ENCODE peak calls at places on chromosomes 3 and 15, in eight cellular contexts. One of them, this sample, is unnamed.

GRCh38 chr3:101633186-101633585 is 43.7 kb downstream of the ZBTB11 start:
- DNase-seq in A549: no peak
- DNase-seq in body of pancreas: no peak
- DNase-seq in IMR-90: no peak
- DNase-seq in transverse colon: no peak
- DNase-seq in uterus: no peak
- DNase-seq in NB4: no peak
- DNase-seq in breast epithelium: no peak
- DNase-seq in this sample: no peak

GRCh38 chr15:60228096-60228495 is 169.7 kb downstream of the ANXA2 start:
- DNase-seq in A549: no peak
- DNase-seq in body of pancreas: no peak
- DNase-seq in breast epithelium: no peak
- DNase-seq in IMR-90: no peak
- DNase-seq in uterus: no peak
- DNase-seq in transverse colon: no peak
- DNase-seq in NB4: no peak
- DNase-seq in this sample: no peak

GRCh38 chr15:90482124-90483011 is 47.4 kb upstream of the CRTC3 start:
- DNase-seq in body of pancreas: peak
- DNase-seq in breast epithelium: no peak
- DNase-seq in A549: peak
- DNase-seq in uterus: peak
- DNase-seq in IMR-90: peak
- DNase-seq in NB4: peak
- DNase-seq in transverse colon: peak
- DNase-seq in this sample: peak

GRCh38 chr15:85692873-85693272 is 101.9 kb downstream of the KLHL25 start:
- DNase-seq in breast epithelium: no peak
- DNase-seq in IMR-90: no peak
- DNase-seq in body of pancreas: no peak
- DNase-seq in NB4: no peak
- DNase-seq in transverse colon: peak
- DNase-seq in A549: no peak
- DNase-seq in uterus: no peak
- DNase-seq in this sample: no peak

GRCh38 chr15:98226578-98226977 is 266.1 kb downstream of the ARRDC4 start:
- DNase-seq in A549: no peak
- DNase-seq in NB4: no peak
- DNase-seq in transverse colon: no peak
- DNase-seq in body of pancreas: no peak
- DNase-seq in IMR-90: no peak
- DNase-seq in uterus: no peak
- DNase-seq in breast epithelium: no peak
- DNase-seq in this sample: no peak

GRCh38 chr3:168248383-168249047 is 152.8 kb upstream of the GOLIM4 start:
- DNase-seq in transverse colon: no peak
- DNase-seq in A549: peak
- DNase-seq in uterus: no peak
- DNase-seq in NB4: no peak
- DNase-seq in breast epithelium: no peak
- DNase-seq in IMR-90: peak
- DNase-seq in body of pancreas: peak
- DNase-seq in this sample: no peak

GRCh38 chr3:51929420-51930003 is 12.2 kb downstream of the RRP9 start:
- DNase-seq in breast epithelium: no peak
- DNase-seq in uterus: no peak
- DNase-seq in NB4: peak
- DNase-seq in body of pancreas: no peak
- DNase-seq in IMR-90: no peak
- DNase-seq in A549: no peak
- DNase-seq in transverse colon: no peak
- DNase-seq in this sample: no peak

GRCh38 chr15:92098869-92099268 is 245.4 kb downstream of the SLCO3A1 start:
- DNase-seq in A549: no peak
- DNase-seq in NB4: no peak
- DNase-seq in transverse colon: no peak
- DNase-seq in breast epithelium: no peak
- DNase-seq in IMR-90: no peak
- DNase-seq in uterus: no peak
- DNase-seq in body of pancreas: no peak
- DNase-seq in this sample: no peak

GRCh38 chr3:103388214-103388613 is 953.4 kb downstream of the ZPLD1 start:
- DNase-seq in NB4: no peak
- DNase-seq in body of pancreas: no peak
- DNase-seq in A549: no peak
- DNase-seq in IMR-90: peak
- DNase-seq in transverse colon: no peak
- DNase-seq in uterus: no peak
- DNase-seq in breast epithelium: no peak
- DNase-seq in this sample: no peak

GRCh38 chr15:72281713-72282112 is 9.4 kb upstream of the PARP6 start:
- DNase-seq in A549: no peak
- DNase-seq in NB4: no peak
- DNase-seq in body of pancreas: no peak
- DNase-seq in breast epithelium: no peak
- DNase-seq in transverse colon: no peak
- DNase-seq in uterus: no peak
- DNase-seq in IMR-90: no peak
- DNase-seq in this sample: no peak

GRCh38 chr3:105304487-105304886 is 62.2 kb upstream of the ALCAM start:
- DNase-seq in uterus: no peak
- DNase-seq in NB4: no peak
- DNase-seq in body of pancreas: no peak
- DNase-seq in IMR-90: peak
- DNase-seq in A549: no peak
- DNase-seq in breast epithelium: no peak
- DNase-seq in transverse colon: no peak
- DNase-seq in this sample: no peak

GRCh38 chr15:29978411-29979382 is 104.1 kb upstream of the GOLGA8J start:
- DNase-seq in breast epithelium: no peak
- DNase-seq in NB4: no peak
- DNase-seq in transverse colon: no peak
- DNase-seq in uterus: no peak
- DNase-seq in A549: no peak
- DNase-seq in IMR-90: no peak
- DNase-seq in body of pancreas: no peak
- DNase-seq in this sample: no peak
- H3K4me3 ChIP-seq in breast epithelium: no peak
- H3K4me3 ChIP-seq in NB4: no peak
- H3K4me3 ChIP-seq in transverse colon: no peak
- H3K4me3 ChIP-seq in uterus: no peak
- H3K4me3 ChIP-seq in A549: no peak
- H3K4me3 ChIP-seq in IMR-90: no peak
- H3K4me3 ChIP-seq in body of pancreas: no peak
- H3K4me3 ChIP-seq in this sample: no peak

DNA sequence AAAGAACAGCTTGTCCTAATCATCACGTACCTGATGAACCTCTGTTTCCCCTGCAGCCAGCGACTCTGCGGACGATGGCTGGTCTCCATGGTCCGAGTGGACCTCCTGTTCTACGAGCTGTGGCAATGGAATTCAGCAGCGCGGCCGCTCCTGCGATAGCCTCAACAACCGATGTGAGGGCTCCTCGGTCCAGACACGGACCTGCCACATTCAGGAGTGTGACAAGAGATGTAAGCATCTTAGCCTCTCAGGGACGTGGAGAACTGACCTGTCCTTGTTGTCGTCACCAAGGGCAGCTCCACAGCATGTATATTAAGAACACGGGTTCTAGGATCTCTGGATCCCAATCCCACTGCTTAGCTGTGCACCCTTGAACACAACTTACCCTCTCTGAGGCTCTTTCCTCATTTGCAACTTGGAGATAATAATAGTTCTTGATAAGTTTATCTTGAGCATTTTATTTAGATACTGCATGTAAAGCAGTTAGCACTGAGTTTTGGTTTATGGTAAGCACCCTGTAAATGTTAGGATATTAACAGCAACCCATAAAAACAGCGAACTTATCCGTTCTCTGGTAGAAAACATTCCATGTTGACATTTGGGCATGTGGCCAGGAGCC is 6.5 kb downstream of the THBS1 start:
- DNase-seq in body of pancreas: no peak
- DNase-seq in NB4: no peak
- DNase-seq in IMR-90: peak
- DNase-seq in A549: no peak
- DNase-seq in transverse colon: peak
- DNase-seq in breast epithelium: no peak
- DNase-seq in uterus: no peak
- DNase-seq in this sample: no peak
- TF ChIP-seq POLR2A in body of pancreas: no peak
- TF ChIP-seq POLR2A in NB4: no peak
- TF ChIP-seq POLR2A in IMR-90: peak
- TF ChIP-seq POLR2A in A549: no peak
- TF ChIP-seq POLR2A in transverse colon: no peak
- TF ChIP-seq POLR2A in breast epithelium: no peak
- TF ChIP-seq POLR2A in uterus: no peak
- TF ChIP-seq POLR2A in this sample: no peak

GRCh38 chr3:12948371-12948770 is 107.0 kb upstream of the RPL32 start:
- DNase-seq in A549: no peak
- DNase-seq in IMR-90: peak
- DNase-seq in breast epithelium: no peak
- DNase-seq in uterus: no peak
- DNase-seq in NB4: no peak
- DNase-seq in body of pancreas: no peak
- DNase-seq in transverse colon: no peak
- DNase-seq in this sample: no peak

GRCh38 chr3:12948891-12949711 is 107.7 kb upstream of the RPL32 start:
- DNase-seq in body of pancreas: no peak
- DNase-seq in A549: no peak
- DNase-seq in transverse colon: peak
- DNase-seq in breast epithelium: no peak
- DNase-seq in uterus: no peak
- DNase-seq in IMR-90: peak
- DNase-seq in NB4: peak
- DNase-seq in this sample: no peak

GRCh38 chr3:12946134-12946533 is 104.8 kb upstream of the RPL32 start:
- DNase-seq in body of pancreas: no peak
- DNase-seq in A549: no peak
- DNase-seq in transverse colon: no peak
- DNase-seq in breast epithelium: no peak
- DNase-seq in uterus: no peak
- DNase-seq in IMR-90: no peak
- DNase-seq in NB4: no peak
- DNase-seq in this sample: no peak

GRCh38 chr3:12946661-12947316 is 105.4 kb upstream of the RPL32 start:
- DNase-seq in A549: no peak
- DNase-seq in IMR-90: no peak
- DNase-seq in NB4: no peak
- DNase-seq in uterus: no peak
- DNase-seq in transverse colon: no peak
- DNase-seq in body of pancreas: no peak
- DNase-seq in breast epithelium: no peak
- DNase-seq in this sample: no peak

GRCh38 chr3:12947504-12948369 is 106.4 kb upstream of the RPL32 start:
- DNase-seq in body of pancreas: no peak
- DNase-seq in breast epithelium: no peak
- DNase-seq in IMR-90: peak
- DNase-seq in A549: peak
- DNase-seq in NB4: peak
- DNase-seq in uterus: peak
- DNase-seq in transverse colon: peak
- DNase-seq in this sample: no peak
- TF ChIP-seq CTCF in body of pancreas: no peak
- TF ChIP-seq CTCF in breast epithelium: no peak
- TF ChIP-seq CTCF in IMR-90: peak
- TF ChIP-seq CTCF in A549: no peak
- TF ChIP-seq CTCF in NB4: peak
- TF ChIP-seq CTCF in uterus: no peak
- TF ChIP-seq CTCF in transverse colon: no peak
- TF ChIP-seq CTCF in this sample: no peak

DNA sequence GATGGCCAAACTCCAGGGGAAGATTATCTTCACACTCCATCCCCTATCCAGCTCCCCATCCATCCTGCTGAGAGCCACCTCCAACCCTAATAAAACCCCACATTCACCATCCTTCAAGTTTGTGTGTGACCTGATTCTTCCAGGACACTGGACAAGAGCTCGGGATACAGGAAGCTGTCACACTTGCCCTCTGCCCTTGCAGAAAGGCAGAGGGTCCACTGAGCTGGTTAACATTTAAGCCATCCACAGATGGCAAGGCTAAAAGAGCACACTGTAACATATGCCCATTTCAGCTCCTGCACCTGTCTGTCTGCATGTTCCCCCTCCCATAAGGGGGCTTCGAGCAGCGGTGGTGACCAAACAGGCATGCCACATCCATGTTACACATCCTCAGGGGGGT is 29.8 kb downstream of the SETMAR start:
- DNase-seq in breast epithelium: no peak
- DNase-seq in NB4: no peak
- DNase-seq in A549: no peak
- DNase-seq in transverse colon: no peak
- DNase-seq in body of pancreas: no peak
- DNase-seq in uterus: no peak
- DNase-seq in IMR-90: no peak
- DNase-seq in this sample: no peak
- H3K4me3 ChIP-seq in breast epithelium: no peak
- H3K4me3 ChIP-seq in NB4: no peak
- H3K4me3 ChIP-seq in A549: no peak
- H3K4me3 ChIP-seq in transverse colon: no peak
- H3K4me3 ChIP-seq in body of pancreas: no peak
- H3K4me3 ChIP-seq in uterus: no peak
- H3K4me3 ChIP-seq in IMR-90: no peak
- H3K4me3 ChIP-seq in this sample: no peak